ENCODE peak calls at places on chromosomes 3 and 15, in eight cellular contexts. F is adrenal gland, I is prostate gland, B is heart left ventricle, S is uterus, M is transverse colon, L is endothelial cell of umbilical vein, C is ovary. W is an unnamed sample. For H3K4me1 and H3K36me3, the result is how much of the 10 kb centered on the place peaks cover.

GRCh38 chr3:149463921-149464320 is 10.6 kb upstream of the TM4SF4 start:
- DNase-seq in F (no peak), S (no peak), B (no peak), I (no peak), C (no peak), M (no peak), L (no peak), W (no peak)

GRCh38 chr3:122615303-122615702 is 37.9 kb downstream of the PARP15 start:
- DNase-seq in C (no peak), S (no peak), M (no peak), L (no peak), I (no peak), B (no peak), F (no peak), W (no peak)

GRCh38 chr15:74328331-74329056 is 39.0 kb downstream of the CYP11A1 start:
- DNase-seq in L (no peak), F (no peak), C (no peak), M (no peak), S (no peak), B (no peak), I (no peak), W (no peak)

GRCh38 chr15:55897560-55898336 is 95.7 kb downstream of the NEDD4 start:
- DNase-seq in B (peak), L (peak), S (peak), I (peak), M (peak), F (peak), C (peak), W (peak)

GRCh38 chr3:85678713-85679112 is 719.9 kb downstream of the CADM2 start:
- DNase-seq in B (no peak), C (no peak), M (no peak), S (no peak), L (no peak), F (no peak), I (no peak), W (no peak)

GRCh38 chr3:377158-377561 is 180.6 kb downstream of the CHL1 start:
- DNase-seq in F (no peak), S (no peak), I (no peak), L (no peak), B (no peak), M (no peak), C (no peak), W (no peak)

GRCh38 chr3:127056281-127056680 is 73.4 kb downstream of the PLXNA1 start:
- DNase-seq in M (no peak), C (no peak), L (no peak), S (no peak), I (no peak), B (no peak), F (no peak), W (no peak)

GRCh38 chr3:150407818-150408231 is 273 bp upstream of the TSC22D2 start:
- DNase-seq in F (peak), C (peak), M (peak), I (peak), S (peak), B (peak), L (no peak), W (no peak)

GRCh38 chr15:80587816-80588456 is 107.2 kb upstream of the ABHD17C start:
- DNase-seq in F (no peak), B (no peak), C (no peak), M (no peak), L (no peak), S (no peak), I (no peak), W (no peak)

GRCh38 chr3:161372321-161373260 is 1.3 kb upstream of the SPTSSB start:
- DNase-seq in L (peak), C (no peak), S (no peak), B (peak), I (peak), F (no peak), M (no peak), W (no peak)

GRCh38 chr3:71862374-71863145 is 77.6 kb upstream of the PROK2 start:
- DNase-seq in L (no peak), S (no peak), M (no peak), C (no peak), I (no peak), B (no peak), F (no peak), W (no peak)

GRCh38 chr3:122942241-122942640 is 85.3 kb downstream of the SEMA5B start:
- DNase-seq in B (no peak), S (no peak), L (no peak), C (no peak), F (no peak), I (no peak), M (no peak), W (no peak)

GRCh38 chr15:45148076-45149059 is 18.6 kb downstream of the DUOX1 start:
- DNase-seq in M (no peak), B (no peak), I (no peak), F (no peak), S (no peak), L (no peak), C (no peak), W (no peak)

GRCh38 chr15:45146405-45146804 is 16.6 kb downstream of the DUOX1 start:
- DNase-seq in S (no peak), L (no peak), M (no peak), F (no peak), B (no peak), C (no peak), I (no peak), W (no peak)

GRCh38 chr15:45144775-45145174 is 15.0 kb downstream of the DUOX1 start:
- DNase-seq in I (no peak), M (no peak), L (no peak), C (no peak), B (no peak), F (no peak), S (no peak), W (no peak)

GRCh38 chr15:45149060-45149459 is 19.3 kb downstream of the DUOX1 start:
- DNase-seq in B (no peak), L (no peak), I (no peak), C (no peak), F (no peak), S (no peak), M (no peak), W (no peak)

DNA sequence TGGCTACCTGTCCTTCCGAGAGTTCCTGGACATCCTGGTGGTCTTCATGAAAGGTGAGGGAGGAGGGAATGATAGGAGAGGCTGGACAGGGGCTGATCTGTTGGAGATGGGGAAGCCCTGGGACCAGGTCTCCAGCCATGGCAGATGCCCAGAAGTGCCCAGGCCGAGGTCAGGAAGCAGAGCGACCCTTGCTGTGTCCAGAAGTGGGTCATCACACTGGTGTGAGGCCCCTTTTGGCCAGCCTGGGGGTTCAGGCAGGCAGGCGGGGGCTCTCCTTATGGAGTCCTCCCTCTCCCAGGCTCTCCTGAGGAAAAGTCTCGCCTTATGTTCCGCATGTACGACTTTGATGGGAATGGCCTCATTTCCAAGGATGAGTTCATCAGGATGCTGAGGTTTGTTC is 17.8 kb downstream of the DUOX1 start:
- DNase-seq in F (no peak), L (no peak), I (no peak), M (no peak), C (no peak), B (no peak), S (no peak), W (no peak)
- H3K4me1 ChIP-seq in F (under half), L (under half), I (under half), M (under half), C (under half), B (under half), S (under half), W (under half)

GRCh38 chr15:43370975-43371974 is at the start of the genes TUBGCP4 and ZSCAN29:
- DNase-seq in I (peak), F (peak), S (peak), B (peak), M (peak), C (peak), L (peak), W (peak)
- TF ChIP-seq POLR2A in I (peak), F (peak), S (peak), B (no peak), M (peak), C (no peak), L (peak), W (no peak)

DNA sequence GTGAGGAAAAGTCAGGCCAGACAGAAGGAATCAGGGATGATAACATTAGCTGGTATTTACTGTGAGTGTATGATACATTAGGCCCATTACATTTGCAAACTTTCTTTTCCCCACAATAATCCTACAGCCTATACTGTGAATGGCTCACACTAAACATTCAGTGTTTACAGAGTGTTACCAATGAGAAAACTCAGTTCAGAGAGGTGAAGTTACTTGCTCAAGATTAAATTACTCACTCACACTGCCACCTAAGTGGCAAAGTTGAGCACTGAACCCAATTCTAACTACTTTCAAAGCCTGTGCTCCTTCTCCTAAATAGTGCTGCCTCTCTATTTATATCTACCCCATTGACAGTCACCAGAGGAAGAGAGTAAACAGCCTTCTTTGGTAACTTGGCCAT is 8.5 kb downstream of the XPC start:
- DNase-seq in L (no peak), I (no peak), F (no peak), C (no peak), M (no peak), B (no peak), S (no peak), W (no peak)
- H3K36me3 ChIP-seq in L (under half), I (under half), F (under half), C (under half), M (half or more), B (half or more), S (under half), W (under half)

GRCh38 chr15:40930430-40931299 is 1.5 kb downstream of the DLL4 start:
- DNase-seq in C (peak), B (peak), M (peak), L (peak), F (no peak), I (no peak), S (peak), W (no peak)
- H3K4me1 ChIP-seq in C (under half), B (under half), M (under half), L (under half), F (under half), I (under half), S (under half), W (under half)

GRCh38 chr15:75736256-75736655 is 23.6 kb upstream of the CSPG4 start:
- DNase-seq in M (no peak), I (no peak), L (no peak), C (no peak), F (no peak), S (no peak), B (no peak), W (no peak)

GRCh38 chr15:75732809-75733451 is 20.3 kb upstream of the CSPG4 start:
- DNase-seq in S (peak), F (peak), M (peak), I (peak), B (peak), L (peak), C (peak), W (peak)

GRCh38 chr15:75739791-75740190 is 27.1 kb upstream of the CSPG4 start:
- DNase-seq in C (no peak), I (no peak), B (no peak), M (no peak), F (no peak), S (no peak), L (no peak), W (no peak)

GRCh38 chr15:75733761-75734651 is 21.4 kb upstream of the CSPG4 start:
- DNase-seq in L (no peak), C (no peak), I (no peak), M (no peak), F (no peak), B (no peak), S (peak), W (no peak)

DNA sequence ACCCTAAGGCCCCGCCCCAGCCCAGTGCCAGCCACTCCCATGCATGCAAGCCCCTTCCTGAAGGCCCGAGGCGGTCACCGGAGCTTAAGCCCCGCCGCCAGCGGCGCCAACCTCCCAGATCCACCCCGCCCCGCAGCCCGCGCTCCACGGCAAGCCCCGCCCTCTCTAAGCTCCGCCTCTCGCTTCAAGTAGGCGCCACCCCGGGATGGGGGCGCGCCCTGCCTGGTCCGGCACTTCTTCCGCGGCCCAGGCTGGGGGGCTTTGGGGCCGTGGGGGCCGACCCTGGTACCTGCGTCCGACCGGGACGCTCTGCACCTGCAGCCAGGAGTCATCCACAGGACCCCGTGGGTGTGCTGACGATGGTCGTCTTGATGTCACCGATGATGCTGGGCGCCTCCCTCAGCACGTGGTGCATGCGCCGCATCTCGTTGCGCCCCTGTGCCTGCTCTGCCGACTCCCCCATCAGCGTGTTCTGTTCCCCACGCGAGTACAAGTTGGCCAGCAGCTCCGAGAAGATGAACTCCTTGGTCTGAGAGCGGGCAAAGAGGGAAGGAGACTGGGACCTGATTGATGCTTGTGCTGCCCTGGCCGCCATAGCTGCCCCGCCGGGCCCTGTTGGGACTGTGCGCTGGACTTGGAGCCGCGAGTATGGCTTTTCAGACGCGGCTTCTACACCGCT is 26.1 kb upstream of the CSPG4 start:
- DNase-seq in I (peak), F (peak), C (peak), B (peak), M (peak), L (peak), S (peak), W (peak)
- TF ChIP-seq POLR2A in I (no peak), F (no peak), C (no peak), B (no peak), M (no peak), L (no peak), S (peak), W (no peak)

DNA sequence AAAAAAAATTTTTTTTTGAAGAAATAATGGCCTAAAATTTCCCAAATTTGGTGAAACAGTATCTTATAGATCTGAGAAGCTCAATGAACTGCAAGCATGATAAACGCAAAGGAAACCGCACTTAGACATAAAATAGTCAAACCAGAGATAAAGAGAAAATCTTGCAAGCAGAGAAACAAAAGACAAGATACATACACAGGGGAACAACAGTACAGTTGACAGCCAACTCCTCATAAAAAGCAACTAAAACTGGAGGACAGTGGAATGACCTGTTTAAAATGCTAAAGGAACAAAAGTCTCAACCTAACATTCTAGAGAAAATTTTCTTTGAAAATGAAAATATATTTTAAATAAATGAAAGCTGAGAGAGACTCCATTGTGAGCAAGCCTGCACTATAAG is 107.5 kb downstream of the RASA2 start:
- DNase-seq in L (no peak), F (no peak), B (no peak), S (no peak), C (no peak), M (no peak), I (no peak), W (no peak)
- H3K36me3 ChIP-seq in L (under half), F (under half), B (under half), S (under half), C (under half), M (under half), I (under half), W (half or more)

GRCh38 chr3:52056521-52056967 is at the start of gene DUSP7:
- DNase-seq in L (no peak), I (peak), F (peak), M (peak), C (peak), S (peak), B (peak), W (peak)
- H3K4me1 ChIP-seq in L (under half), I (under half), F (half or more), M (under half), C (under half), S (under half), B (under half), W (under half)

DNA sequence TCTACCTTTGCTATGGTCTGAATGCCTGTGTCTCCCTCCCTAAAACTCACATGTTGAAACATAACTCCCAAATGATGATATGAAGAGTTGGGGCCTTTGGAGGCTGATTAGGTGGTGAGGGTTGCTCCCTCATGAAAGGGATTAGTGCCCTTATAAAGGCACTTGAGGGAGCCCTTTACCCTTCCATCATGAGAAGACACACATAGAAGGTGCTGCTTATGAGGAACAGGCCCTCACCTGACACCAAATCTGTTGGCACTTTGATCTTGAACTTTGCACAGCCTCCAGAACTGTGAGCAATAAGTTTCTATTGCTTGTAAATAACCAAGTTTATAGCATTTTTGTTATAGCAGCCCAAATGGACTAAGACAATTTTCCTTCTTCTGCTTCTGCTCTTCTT is 76.2 kb upstream of the ADAMTS9 start:
- DNase-seq in M (no peak), C (no peak), I (no peak), B (no peak), L (no peak), F (no peak), S (no peak), W (no peak)
- TF ChIP-seq POLR2A in M (no peak), C (no peak), I (no peak), B (no peak), L (no peak), F (no peak), S (no peak), W (no peak)